ENCODE peak calls at places on chromosomes 7 and 10, in nine cellular contexts. Y is GM12878, R is ovary, Q is A549, L is HepG2, K is tibial nerve, O is stomach, N is transverse colon, E is upper lobe of left lung. V is an unnamed sample.

GRCh38 chr10:17472481-17473227 is 18.3 kb upstream of the ST8SIA6 start:
- DNase-seq in E (no peak), K (no peak), Y (no peak), Q (no peak), O (no peak), N (no peak), R (no peak), L (no peak), V (no peak)

GRCh38 chr7:91280180-91280579 is 15.9 kb downstream of the FZD1 start:
- DNase-seq in R (no peak), Y (no peak), L (no peak), E (no peak), O (no peak), K (no peak), Q (no peak), N (no peak), V (no peak)

GRCh38 chr7:101502466-101503098 is 126.5 kb downstream of the MYL10 start:
- DNase-seq in E (peak), N (no peak), L (no peak), Y (no peak), K (no peak), O (no peak), R (no peak), Q (no peak), V (no peak)

GRCh38 chr10:90167174-90168064 is 466.0 kb downstream of the KIF20B start:
- DNase-seq in N (no peak), E (no peak), R (no peak), L (no peak), O (no peak), Q (no peak), Y (peak), K (no peak), V (no peak)

GRCh38 chr10:30671011-30671616 is 41.6 kb upstream of the LYZL2 start:
- DNase-seq in Y (no peak), Q (peak), R (no peak), K (no peak), O (no peak), E (no peak), N (peak), L (peak), V (no peak)

GRCh38 chr7:157767466-157767865 is 430.7 kb downstream of the DNAJB6 start:
- DNase-seq in Y (no peak), Q (no peak), N (no peak), K (no peak), R (no peak), O (no peak), E (no peak), L (no peak), V (no peak)

GRCh38 chr10:19316204-19316870 is 267.7 kb downstream of the MALRD1 start:
- DNase-seq in R (no peak), Q (no peak), E (no peak), N (no peak), L (no peak), K (no peak), O (no peak), Y (no peak), V (no peak)

GRCh38 chr10:51706225-51706624 is 6.8 kb upstream of the CSTF2T start:
- DNase-seq in R (peak), N (peak), L (no peak), Y (no peak), O (peak), K (peak), Q (no peak), E (no peak), V (peak)

GRCh38 chr10:639001-639750 is 50.3 kb downstream of the DIP2C start:
- DNase-seq in O (no peak), Y (no peak), Q (no peak), E (no peak), K (no peak), R (no peak), L (no peak), N (no peak), V (peak)

GRCh38 chr10:113273151-113273876 is 279.5 kb upstream of the HABP2 start:
- DNase-seq in R (no peak), E (peak), K (peak), N (peak), O (no peak), Q (no peak), Y (no peak), L (no peak), V (no peak)

GRCh38 chr10:129854796-129855705 is 109.0 kb downstream of the EBF3 start:
- DNase-seq in N (no peak), K (no peak), O (no peak), E (no peak), Y (no peak), L (no peak), R (no peak), Q (no peak), V (peak)

GRCh38 chr10:3776796-3777571 is 8.0 kb downstream of the KLF6 start:
- DNase-seq in L (peak), K (no peak), Y (no peak), E (no peak), R (peak), N (peak), Q (peak), O (peak), V (peak)

GRCh38 chr7:119969054-119969453 is 303.9 kb upstream of the KCND2 start:
- DNase-seq in O (no peak), L (no peak), Q (no peak), K (no peak), Y (no peak), R (no peak), E (no peak), N (no peak), V (no peak)

GRCh38 chr7:70733115-70733514 is 398.8 kb upstream of the GALNT17 start:
- DNase-seq in R (no peak), E (no peak), K (no peak), N (no peak), Y (no peak), Q (no peak), O (no peak), L (no peak), V (no peak)

GRCh38 chr7:8440670-8441069 is 7.3 kb downstream of the NXPH1 start:
- DNase-seq in Q (no peak), O (no peak), K (no peak), Y (no peak), L (no peak), R (no peak), N (no peak), E (no peak), V (no peak)

GRCh38 chr7:915291-916218 is 38.9 kb downstream of the ADAP1 start:
- DNase-seq in E (peak), Y (no peak), K (no peak), N (no peak), L (no peak), O (no peak), Q (no peak), R (no peak), V (peak)

GRCh38 chr10:34506773-34507172 is 308.3 kb downstream of the PARD3 start:
- DNase-seq in N (no peak), K (no peak), E (no peak), Y (no peak), O (no peak), Q (no peak), L (no peak), R (no peak), V (no peak)
- TF ChIP-seq POLR2A in N (no peak), K (no peak), E (no peak), Y (no peak), O (no peak), Q (no peak), L (no peak), R (no peak), V (no peak)

DNA sequence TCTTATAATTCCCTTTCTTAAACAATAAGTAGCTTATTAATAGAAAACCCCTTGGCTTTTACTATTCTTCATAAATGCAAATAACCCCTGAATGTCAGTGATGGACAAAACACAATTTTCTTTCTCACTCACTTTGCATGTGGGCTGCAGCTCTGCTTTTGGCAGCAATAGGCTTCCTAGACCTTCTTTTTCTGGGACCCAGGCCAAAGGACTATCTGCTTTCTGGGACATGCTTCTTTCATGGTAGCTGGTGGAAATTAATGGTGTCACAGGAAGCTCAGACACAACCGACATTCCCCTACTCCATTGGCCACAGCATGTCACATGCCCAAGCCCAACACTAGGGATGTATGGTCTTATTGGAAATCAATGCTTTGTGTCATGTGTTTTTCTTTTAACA is 134.3 kb upstream of the MDFIC start:
- DNase-seq in Y (no peak), E (no peak), K (no peak), R (no peak), Q (no peak), O (no peak), L (no peak), N (no peak), V (no peak)
- TF ChIP-seq EP300 in Y (no peak), E (no peak), K (no peak), R (no peak), Q (no peak), O (no peak), L (no peak), N (no peak), V (no peak)

DNA sequence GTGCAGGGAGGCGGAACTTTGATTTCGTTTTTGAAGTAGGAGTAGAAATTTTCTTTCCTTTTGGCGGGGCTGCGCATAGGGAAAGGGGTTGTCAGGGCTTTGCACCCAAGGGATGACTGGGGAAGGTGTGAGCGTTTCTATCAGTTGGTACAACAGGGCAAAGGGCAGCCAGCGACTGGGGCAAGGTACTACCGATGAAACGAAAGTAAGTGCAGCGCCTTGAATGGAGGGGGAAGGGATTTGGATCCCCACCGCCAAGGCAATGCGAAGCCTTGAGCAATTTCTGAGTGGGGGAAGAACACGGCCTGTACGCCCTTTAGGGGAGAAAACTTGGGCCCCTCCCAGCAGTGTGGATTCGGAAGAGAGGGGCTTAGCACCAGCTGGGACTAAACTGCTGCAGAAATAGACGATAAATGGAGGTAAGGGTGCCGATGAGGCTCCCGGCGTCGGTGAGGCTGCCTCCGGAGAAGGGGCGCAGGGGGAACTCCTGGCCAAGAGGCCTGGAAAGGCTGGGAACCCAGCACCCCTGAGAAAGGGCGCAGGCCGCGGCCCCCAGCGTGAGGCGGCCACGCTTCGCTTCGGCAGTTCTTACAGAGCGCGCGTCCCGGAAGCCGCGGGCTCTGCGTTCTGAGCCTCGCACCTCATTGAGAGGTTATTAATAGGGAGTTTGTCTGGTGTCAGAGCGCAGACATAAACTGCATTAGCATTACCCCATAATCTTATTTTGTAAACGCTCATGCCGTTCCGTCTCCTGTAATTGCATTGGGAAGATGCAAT is 10.0 kb upstream of the TLX1 start:
- DNase-seq in O (peak), R (no peak), K (no peak), L (no peak), Q (no peak), Y (no peak), N (peak), E (peak), V (no peak)
- TF ChIP-seq POLR2A in O (no peak), R (no peak), K (no peak), L (no peak), Q (no peak), Y (peak), N (peak), E (no peak), V (no peak)

DNA sequence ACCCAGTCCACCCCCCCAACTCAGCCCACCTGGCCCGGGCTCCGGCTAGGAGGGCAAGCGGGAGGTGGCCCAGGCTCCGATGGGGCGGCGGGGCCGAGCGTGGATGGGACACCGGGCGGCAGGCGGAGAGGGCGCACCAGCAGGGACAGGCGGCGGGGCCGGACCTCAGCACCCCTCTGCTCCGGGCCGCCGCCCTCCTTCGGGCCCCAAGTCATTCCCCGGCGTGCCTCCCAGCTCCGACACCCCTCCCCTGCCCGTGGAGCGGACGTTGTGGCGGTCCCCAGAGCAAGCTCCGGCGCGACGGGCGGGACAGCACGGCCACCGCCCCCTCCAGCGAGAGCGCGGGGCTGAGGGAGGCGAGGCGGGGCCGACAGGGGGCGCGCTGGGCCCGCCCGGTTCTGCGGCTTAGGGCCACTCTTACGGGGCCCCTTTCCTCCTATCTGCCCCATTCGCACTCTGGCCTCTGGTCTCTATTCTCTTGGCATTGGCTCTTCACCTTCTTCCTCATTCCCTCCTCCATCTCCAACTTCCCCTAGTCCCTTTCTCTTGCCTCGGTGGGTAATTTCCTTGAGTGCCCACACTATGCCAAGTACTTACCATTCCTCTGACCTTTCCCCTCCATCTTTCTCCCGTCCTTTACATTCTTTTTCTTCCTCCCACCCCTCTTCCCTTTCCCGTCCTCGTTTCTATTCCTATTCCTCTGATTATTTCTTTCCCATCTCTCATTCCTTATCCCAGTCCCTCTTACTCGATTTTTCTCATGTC is 710 bp upstream of the GBX1 start:
- DNase-seq in E (peak), O (peak), N (peak), R (no peak), K (no peak), L (no peak), Q (peak), Y (no peak), V (no peak)
- TF ChIP-seq EP300 in E (no peak), O (no peak), N (no peak), R (no peak), K (no peak), L (no peak), Q (no peak), Y (no peak), V (no peak)